ENCODE peak calls at places on chromosomes 1 and 21, in six cellular contexts. P is neuronal stem cell, E is H1, B is H9, I is trophoblast cell, Z is IMR-90. Q is an unnamed sample.

GRCh38 chr1:33560680-33561079 is 88.2 kb downstream of the ZSCAN20 start:
- DNase-seq in E (no peak), B (no peak), I (no peak), P (no peak), Z (peak; percentile 8), Q (no peak)

GRCh38 chr1:156942576-156942975 is 22.1 kb downstream of the LRRC71 start:
- DNase-seq in I (no peak), Z (no peak), B (no peak), P (no peak), E (no peak), Q (no peak)

GRCh38 chr1:26336477-26337205 is 17.3 kb downstream of the CRYBG2 start:
- DNase-seq in E (peak; percentile 97), P (peak; percentile 72), I (peak; percentile 76), B (peak; percentile 95), Z (no peak), Q (no peak)

GRCh38 chr1:2052756-2053155 is 2.5 kb downstream of the PRKCZ start:
- DNase-seq in E (no peak), B (no peak), P (no peak), I (no peak), Z (no peak), Q (no peak)

GRCh38 chr1:11518791-11519628 is 40.1 kb downstream of the DISP3 start:
- DNase-seq in E (no peak), I (no peak), P (no peak), Z (no peak), B (no peak), Q (no peak)

GRCh38 chr1:69038379-69038778 is 529.3 kb upstream of the LRRC7 start:
- DNase-seq in I (no peak), Z (no peak), B (peak; percentile 35), P (no peak), E (no peak), Q (no peak)

GRCh38 chr1:29703596-29703995 is 467.3 kb downstream of the PTPRU start:
- DNase-seq in E (peak; percentile 61), Z (peak; percentile 54), P (peak; percentile 58), I (no peak), B (peak; percentile 68), Q (peak; percentile 43)

GRCh38 chr1:62194651-62195282 is at the start of gene L1TD1:
- DNase-seq in Z (no peak), E (peak; percentile 88), B (peak; percentile 96), P (peak; percentile 60), I (peak; percentile 28), Q (no peak)

GRCh38 chr1:246078126-246078887 is 428.8 kb downstream of the SMYD3 start:
- DNase-seq in E (no peak), B (no peak), P (no peak), Z (no peak), I (no peak), Q (no peak)

GRCh38 chr1:100699744-100700143 is 19.8 kb upstream of the VCAM1 start:
- DNase-seq in P (no peak), B (no peak), E (no peak), Z (peak; percentile 88), I (no peak), Q (peak; percentile 74)

GRCh38 chr21:33931799-33932390 is 16.3 kb upstream of the ATP5PO start:
- DNase-seq in I (no peak), B (no peak), P (no peak), Z (no peak), E (no peak), Q (peak; percentile 55)

GRCh38 chr1:44571712-44572571 is 102.3 kb downstream of the TMEM53 start:
- DNase-seq in E (no peak), P (no peak), I (no peak), Z (no peak), B (no peak), Q (no peak)

GRCh38 chr1:114154963-114155322 is 1.3 kb upstream of the SYT6 start:
- DNase-seq in P (no peak), B (peak; percentile 75), Z (no peak), E (peak; percentile 86), I (no peak), Q (peak; percentile 12)

GRCh38 chr1:169874229-169874628 is 19.5 kb downstream of the SCYL3 start:
- DNase-seq in E (no peak), I (no peak), B (no peak), Z (peak; percentile 84), P (no peak), Q (peak; percentile 87)

GRCh38 chr1:183989078-183989577 is 48.4 kb downstream of the COLGALT2 start:
- DNase-seq in E (no peak), B (no peak), Z (peak; percentile 95), P (no peak), I (no peak), Q (peak; percentile 71)

GRCh38 chr1:25157846-25158245 is 74.5 kb downstream of the SYF2 start:
- DNase-seq in P (no peak), E (no peak), Z (no peak), I (no peak), B (no peak), Q (no peak)

DNA sequence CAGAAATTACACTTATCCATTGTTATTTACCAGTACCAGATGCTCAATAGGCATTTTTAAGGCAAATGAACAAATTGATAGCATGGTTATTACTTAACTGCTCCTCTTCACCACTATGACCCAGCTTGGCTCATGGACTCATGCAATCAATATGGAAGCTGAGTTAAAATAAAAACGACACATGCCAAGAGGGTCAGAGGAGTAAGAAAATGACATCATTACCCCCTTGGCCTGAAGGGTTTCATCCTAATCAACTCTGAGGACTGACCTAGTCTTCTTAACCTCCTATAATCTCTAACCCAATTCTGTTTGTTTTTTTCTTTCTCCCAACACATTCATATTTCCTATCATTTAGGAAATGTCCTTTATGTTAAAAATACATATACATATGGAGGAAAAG is 41.6 kb downstream of the IRF2BP2 start:
- DNase-seq in Z (no peak), I (no peak), B (no peak), P (no peak), E (no peak), Q (no peak)
- H3K4me1 ChIP-seq in Z (peaks cover 6% of the 10 kb centered on the region), I (peaks cover 4% of the 10 kb centered on the region), B (no peaks in the 10 kb centered on the region), P (no peaks in the 10 kb centered on the region), E (no peaks in the 10 kb centered on the region), Q (peaks cover 4% of the 10 kb centered on the region)

GRCh38 chr1:205449750-205450443 is 5.9 kb downstream of the BLACAT1 start:
- DNase-seq in E (peak; percentile 77), Z (peak; percentile 36), B (peak; percentile 86), I (no peak), P (no peak), Q (peak; percentile 18)
- H2BK120ac ChIP-seq in E (no peak overlapping the region), Z (no peak overlapping the region), B (no peak overlapping the region), I (peak overlapping the region; percentile 97), P (peak overlapping the region; percentile 93), Q (no peak overlapping the region)

GRCh38 chr1:168618351-168618750 is 41.9 kb downstream of the XCL1 start:
- DNase-seq in I (no peak), B (no peak), P (no peak), Z (no peak), E (no peak), Q (no peak)
- H3K4me1 ChIP-seq in I (peaks cover 17% of the 10 kb centered on the region), B (no peaks in the 10 kb centered on the region), P (peaks cover 6% of the 10 kb centered on the region), Z (no peaks in the 10 kb centered on the region), E (no peaks in the 10 kb centered on the region), Q (peaks cover 11% of the 10 kb centered on the region)

GRCh38 chr1:54404939-54405880 is 984 bp downstream of the SSBP3 start:
- DNase-seq in B (no peak), I (no peak), E (no peak), P (no peak), Z (no peak), Q (peak; percentile 31)
- H2BK120ac ChIP-seq in B (no peak overlapping the region), I (peak overlapping the region; percentile 10), E (no peak overlapping the region), P (no peak overlapping the region), Z (peak overlapping the region; percentile 26), Q (peak overlapping the region; percentile 54)

GRCh38 chr1:160499631-160500030 is 23.4 kb downstream of the SLAMF6 start:
- DNase-seq in I (peak; percentile 15), P (no peak), E (no peak), Z (no peak), B (no peak), Q (no peak)
- H3K4me1 ChIP-seq in I (no peaks in the 10 kb centered on the region), P (no peaks in the 10 kb centered on the region), E (no peaks in the 10 kb centered on the region), Z (no peaks in the 10 kb centered on the region), B (no peaks in the 10 kb centered on the region), Q (no peaks in the 10 kb centered on the region)